ENCODE peak calls at places on chromosomes 4 and X, in ten cellular contexts. W is neuronal stem cell; C is H9; E is ascending aorta; D is IMR-90; L is CD8-positive, alpha-beta T cell; T is A549; U is cardiac muscle cell; Q is dorsolateral prefrontal cortex; Y is heart right ventricle. N is an unnamed sample.

GRCh38 chr4:151475338-151475737 is 66.4 kb downstream of the FHIP1A start:
- DNase-seq in W (no peak), C (no peak), E (no peak), D (no peak), L (no peak), T (no peak), U (no peak), Q (no peak), Y (no peak), N (no peak)

GRCh38 chr4:48322063-48322462 is 19.3 kb upstream of the SLAIN2 start:
- DNase-seq in W (no peak), C (no peak), E (no peak), D (no peak), L (no peak), T (no peak), U (no peak), Q (no peak), Y (no peak), N (no peak)

GRCh38 chr4:159013692-159014091 is 89.2 kb upstream of the RAPGEF2 start:
- DNase-seq in W (no peak), C (no peak), E (no peak), D (no peak), L (no peak), T (no peak), U (no peak), Q (no peak), Y (no peak), N (no peak)

GRCh38 chrX:138885886-138886285 is 174.4 kb upstream of the FGF13 start:
- DNase-seq in W (no peak), C (no peak), E (no peak), D (no peak), L (no peak), T (no peak), U (no peak), Q (no peak), Y (no peak), N (no peak)

GRCh38 chr4:52780206-52780605 is 29.0 kb upstream of the ERVMER34-1 start:
- DNase-seq in W (no peak), C (no peak), E (no peak), D (peak; percentile 57), L (no peak), T (no peak), U (peak; percentile 64), Q (peak; percentile 71), Y (no peak), N (no peak)

GRCh38 chrX:26295425-26295824 is 79.5 kb downstream of the MAGEB5 start:
- DNase-seq in W (no peak), C (no peak), E (no peak), D (no peak), L (no peak), T (no peak), U (peak; percentile 3), Q (no peak), Y (no peak), N (no peak)

GRCh38 chr4:86220137-86220536 is 139.7 kb downstream of the MAPK10 start:
- DNase-seq in W (no peak), C (no peak), E (no peak), D (peak; percentile 43), L (no peak), T (no peak), U (peak; percentile 68), Q (no peak), Y (no peak), N (no peak)

GRCh38 chr4:165971941-165972340 is 98.9 kb downstream of the TLL1 start:
- DNase-seq in W (no peak), C (no peak), E (no peak), D (no peak), L (no peak), T (no peak), U (no peak), Q (no peak), Y (no peak), N (no peak)

GRCh38 chr4:3847211-3847940 is 81.2 kb downstream of the ADRA2C start:
- DNase-seq in W (no peak), C (no peak), E (no peak), D (no peak), L (no peak), T (no peak), U (no peak), Q (no peak), Y (no peak), N (no peak)

GRCh38 chr4:2787230-2788100 is 5.4 kb upstream of the SH3BP2 start:
- DNase-seq in W (no peak), C (peak; percentile 52), E (no peak), D (no peak), L (peak; percentile 54), T (no peak), U (no peak), Q (peak; percentile 37), Y (peak; percentile 54), N (peak; percentile 46)

GRCh38 chr4:6840062-6840976 is 57.8 kb downstream of the KIAA0232 start:
- DNase-seq in W (no peak), C (no peak), E (no peak), D (peak; percentile 34), L (no peak), T (no peak), U (peak; percentile 79), Q (no peak), Y (no peak), N (no peak)

GRCh38 chr4:8290701-8290970 is 21.1 kb downstream of the HTRA3 start:
- DNase-seq in W (no peak), C (no peak), E (no peak), D (no peak), L (no peak), T (no peak), U (no peak), Q (no peak), Y (peak; percentile 8), N (no peak)
- H3K27ac ChIP-seq in W (no peak overlapping the region), C (no peak overlapping the region), E (no peak overlapping the region), D (no peak overlapping the region), L (no peak overlapping the region), T (no peak overlapping the region), U (no peak overlapping the region), Q (no peak overlapping the region), Y (no peak overlapping the region), N (no peak overlapping the region)

GRCh38 chrX:103329991-103330390 is at the start of gene TCEAL7:
- DNase-seq in W (no peak), C (peak; percentile 59), E (no peak), D (peak; percentile 46), L (no peak), T (no peak), U (peak; percentile 49), Q (peak; percentile 73), Y (peak; percentile 6), N (no peak)

DNA sequence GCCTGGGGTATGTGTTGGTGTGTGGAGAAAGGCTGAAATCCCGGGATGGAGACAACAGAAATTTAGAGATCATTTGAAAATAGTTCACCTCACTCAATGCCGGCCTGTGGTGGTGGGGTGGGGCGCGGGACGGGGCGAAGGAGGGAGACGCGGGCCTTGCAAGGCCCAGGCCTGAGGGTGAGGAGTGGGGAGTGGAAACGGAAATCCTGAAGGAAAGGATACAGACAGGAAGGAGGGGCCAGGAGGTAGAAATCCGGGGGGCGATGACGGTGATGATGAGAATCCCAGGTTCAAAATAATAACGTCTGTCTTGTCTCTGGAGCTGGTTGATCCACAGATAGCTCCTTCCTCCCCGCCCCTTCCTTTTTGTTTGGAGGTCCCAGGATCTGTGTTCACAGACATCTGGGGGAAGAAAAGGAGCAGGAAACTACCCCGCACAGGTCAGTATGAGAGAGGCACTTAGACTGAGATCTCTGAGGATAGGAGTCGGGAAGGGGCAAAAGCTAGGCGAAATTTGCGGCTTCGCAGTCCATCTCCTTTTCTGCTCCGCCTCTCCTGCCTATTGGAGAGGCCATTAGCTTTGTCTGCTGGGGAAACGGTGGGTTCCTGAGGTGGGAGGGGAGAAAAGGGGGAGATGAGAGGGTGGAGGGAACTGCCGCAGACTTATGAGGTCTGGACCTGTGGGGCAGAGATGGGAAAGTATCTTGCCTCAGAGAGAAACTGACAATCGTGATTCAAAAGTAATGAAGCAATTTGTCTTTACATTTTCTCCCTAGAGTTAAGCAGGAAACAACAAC is 760 bp downstream of the TCEAL7 start:
- DNase-seq in W (no peak), C (peak; percentile 71), E (no peak), D (peak; percentile 2), L (no peak), T (no peak), U (peak; percentile 16), Q (no peak), Y (no peak), N (no peak)
- H3K27ac ChIP-seq in W (peak overlapping the region; percentile 91), C (no peak overlapping the region), E (no peak overlapping the region), D (peak overlapping the region; percentile 3), L (no peak overlapping the region), T (no peak overlapping the region), U (no peak overlapping the region), Q (peak overlapping the region; percentile 89), Y (peak overlapping the region; percentile 8), N (no peak overlapping the region)

GRCh38 chrX:37745354-37745753 is 34.5 kb upstream of the CYBB start:
- DNase-seq in W (peak; percentile 23), C (peak; percentile 57), E (peak; percentile 29), D (peak; percentile 61), L (peak; percentile 75), T (peak; percentile 33), U (peak; percentile 72), Q (peak; percentile 68), Y (peak; percentile 59), N (peak; percentile 77)
- H3K27ac ChIP-seq in W (no peak overlapping the region), C (no peak overlapping the region), E (no peak overlapping the region), D (no peak overlapping the region), L (no peak overlapping the region), T (no peak overlapping the region), U (no peak overlapping the region), Q (no peak overlapping the region), Y (no peak overlapping the region), N (no peak overlapping the region)

GRCh38 chr4:8076023-8076422 is 82.6 kb downstream of the ABLIM2 start:
- DNase-seq in W (no peak), C (no peak), E (no peak), D (no peak), L (no peak), T (no peak), U (no peak), Q (no peak), Y (no peak), N (no peak)
- H3K27ac ChIP-seq in W (no peak overlapping the region), C (no peak overlapping the region), E (no peak overlapping the region), D (no peak overlapping the region), L (no peak overlapping the region), T (no peak overlapping the region), U (no peak overlapping the region), Q (no peak overlapping the region), Y (no peak overlapping the region), N (no peak overlapping the region)

DNA sequence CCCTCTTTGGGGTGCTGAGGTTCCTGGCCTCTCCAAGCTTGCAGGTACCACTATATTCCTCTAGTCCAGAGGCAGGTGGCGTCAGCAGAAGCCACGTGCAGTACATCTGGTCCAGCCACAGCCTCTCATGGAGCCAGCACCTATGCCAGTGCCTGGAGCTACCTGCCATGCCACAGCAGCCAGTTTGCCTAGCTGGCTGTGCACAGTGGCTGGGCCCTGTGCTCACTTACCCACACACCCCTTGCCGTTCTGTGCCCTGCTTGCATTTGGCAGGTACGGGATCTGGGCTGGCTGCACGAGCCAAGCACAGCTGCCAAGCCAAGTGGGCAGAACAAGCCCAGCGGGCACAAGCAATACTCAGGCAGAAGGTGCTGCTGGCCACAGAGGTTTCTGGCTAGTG is 601.1 kb downstream of the EPHA5 start:
- DNase-seq in W (no peak), C (no peak), E (no peak), D (no peak), L (no peak), T (no peak), U (no peak), Q (no peak), Y (no peak), N (no peak)
- H3K27ac ChIP-seq in W (no peak overlapping the region), C (no peak overlapping the region), E (no peak overlapping the region), D (no peak overlapping the region), L (no peak overlapping the region), T (no peak overlapping the region), U (no peak overlapping the region), Q (no peak overlapping the region), Y (no peak overlapping the region), N (no peak overlapping the region)